ENCODE peak calls at places on chromosomes 16 and 17, in seven cellular contexts. One of them, this sample, is unnamed.

GRCh38 chr17:51260237-51260959 is at the start of gene UTP18:
- DNase-seq in upper lobe of left lung: peak; percentile 96
- DNase-seq in A549: peak; percentile 99
- DNase-seq in GM12878: peak; percentile 89
- DNase-seq in uterus: peak; percentile 97
- DNase-seq in heart left ventricle: peak; percentile 98
- DNase-seq in transverse colon: peak; percentile 98
- DNase-seq in this sample: peak; percentile 95

GRCh38 chr16:17397499-17397891 is 73.3 kb downstream of the XYLT1 start:
- DNase-seq in uterus: peak; percentile 59
- DNase-seq in GM12878: no peak
- DNase-seq in A549: peak; percentile 35
- DNase-seq in upper lobe of left lung: peak; percentile 39
- DNase-seq in transverse colon: peak; percentile 57
- DNase-seq in heart left ventricle: peak; percentile 49
- DNase-seq in this sample: no peak

GRCh38 chr16:75305364-75306101 is 54.1 kb upstream of the BCAR1 start:
- DNase-seq in GM12878: peak; percentile 71
- DNase-seq in transverse colon: peak; percentile 90
- DNase-seq in uterus: peak; percentile 92
- DNase-seq in heart left ventricle: peak; percentile 82
- DNase-seq in A549: peak; percentile 99
- DNase-seq in upper lobe of left lung: peak; percentile 72
- DNase-seq in this sample: peak; percentile 88

GRCh38 chr17:68640601-68641000 is 39.4 kb upstream of the FAM20A start:
- DNase-seq in A549: no peak
- DNase-seq in GM12878: no peak
- DNase-seq in uterus: no peak
- DNase-seq in upper lobe of left lung: no peak
- DNase-seq in transverse colon: no peak
- DNase-seq in heart left ventricle: no peak
- DNase-seq in this sample: no peak

GRCh38 chr17:70072900-70073299 is 2.1 kb upstream of the KCNJ16 start:
- DNase-seq in uterus: no peak
- DNase-seq in heart left ventricle: no peak
- DNase-seq in transverse colon: no peak
- DNase-seq in GM12878: no peak
- DNase-seq in upper lobe of left lung: no peak
- DNase-seq in A549: no peak
- DNase-seq in this sample: no peak

GRCh38 chr16:81492965-81493754 is 48.6 kb downstream of the CMIP start:
- DNase-seq in uterus: no peak
- DNase-seq in A549: no peak
- DNase-seq in GM12878: no peak
- DNase-seq in upper lobe of left lung: no peak
- DNase-seq in transverse colon: no peak
- DNase-seq in heart left ventricle: no peak
- DNase-seq in this sample: no peak

GRCh38 chr16:11629071-11630030 is 38.9 kb upstream of the SNN start:
- DNase-seq in heart left ventricle: peak; percentile 64
- DNase-seq in A549: no peak
- DNase-seq in GM12878: no peak
- DNase-seq in upper lobe of left lung: peak; percentile 69
- DNase-seq in uterus: no peak
- DNase-seq in transverse colon: no peak
- DNase-seq in this sample: no peak

GRCh38 chr16:82629441-82630027 is 2.8 kb downstream of the CDH13 start:
- DNase-seq in heart left ventricle: no peak
- DNase-seq in uterus: peak; percentile 45
- DNase-seq in GM12878: no peak
- DNase-seq in upper lobe of left lung: no peak
- DNase-seq in A549: no peak
- DNase-seq in transverse colon: no peak
- DNase-seq in this sample: no peak

GRCh38 chr17:44464037-44464436 is 39.2 kb downstream of the GPATCH8 start:
- DNase-seq in GM12878: no peak
- DNase-seq in upper lobe of left lung: no peak
- DNase-seq in transverse colon: no peak
- DNase-seq in heart left ventricle: no peak
- DNase-seq in uterus: no peak
- DNase-seq in A549: no peak
- DNase-seq in this sample: no peak

GRCh38 chr17:40981115-40981514 is 3.0 kb downstream of the KRT40 start:
- DNase-seq in upper lobe of left lung: no peak
- DNase-seq in transverse colon: no peak
- DNase-seq in A549: no peak
- DNase-seq in GM12878: no peak
- DNase-seq in heart left ventricle: no peak
- DNase-seq in uterus: no peak
- DNase-seq in this sample: no peak
- H3K4me3 ChIP-seq in upper lobe of left lung: no peak overlapping the region
- H3K4me3 ChIP-seq in transverse colon: no peak overlapping the region
- H3K4me3 ChIP-seq in A549: no peak overlapping the region
- H3K4me3 ChIP-seq in GM12878: no peak overlapping the region
- H3K4me3 ChIP-seq in heart left ventricle: no peak overlapping the region
- H3K4me3 ChIP-seq in uterus: no peak overlapping the region
- H3K4me3 ChIP-seq in this sample: no peak overlapping the region

GRCh38 chr17:28747046-28747691 is 3.4 kb downstream of the TRAF4 start:
- DNase-seq in uterus: no peak
- DNase-seq in GM12878: no peak
- DNase-seq in A549: no peak
- DNase-seq in upper lobe of left lung: peak; percentile 91
- DNase-seq in transverse colon: peak; percentile 78
- DNase-seq in heart left ventricle: no peak
- DNase-seq in this sample: peak; percentile 95

GRCh38 chr17:28749516-28750177 is 5.8 kb downstream of the TRAF4 start:
- DNase-seq in upper lobe of left lung: no peak
- DNase-seq in uterus: no peak
- DNase-seq in transverse colon: no peak
- DNase-seq in A549: no peak
- DNase-seq in heart left ventricle: no peak
- DNase-seq in GM12878: no peak
- DNase-seq in this sample: no peak

GRCh38 chr17:28750178-28751047 is 6.6 kb downstream of the TRAF4 start:
- DNase-seq in heart left ventricle: peak; percentile 90
- DNase-seq in GM12878: peak; percentile 69
- DNase-seq in transverse colon: peak; percentile 97
- DNase-seq in uterus: peak; percentile 95
- DNase-seq in A549: peak; percentile 96
- DNase-seq in upper lobe of left lung: peak; percentile 97
- DNase-seq in this sample: peak; percentile 92

GRCh38 chr17:28747801-28748750 is 4.3 kb downstream of the TRAF4 start:
- DNase-seq in heart left ventricle: no peak
- DNase-seq in upper lobe of left lung: no peak
- DNase-seq in A549: no peak
- DNase-seq in transverse colon: no peak
- DNase-seq in GM12878: no peak
- DNase-seq in uterus: no peak
- DNase-seq in this sample: no peak

GRCh38 chr17:28748852-28749515 is 5.2 kb downstream of the TRAF4 start:
- DNase-seq in transverse colon: no peak
- DNase-seq in A549: peak; percentile 41
- DNase-seq in heart left ventricle: no peak
- DNase-seq in upper lobe of left lung: no peak
- DNase-seq in GM12878: no peak
- DNase-seq in uterus: no peak
- DNase-seq in this sample: no peak
- TF ChIP-seq POLR2A in transverse colon: no peak
- TF ChIP-seq POLR2A in A549: no peak
- TF ChIP-seq POLR2A in heart left ventricle: no peak
- TF ChIP-seq POLR2A in upper lobe of left lung: no peak
- TF ChIP-seq POLR2A in GM12878: no peak
- TF ChIP-seq POLR2A in uterus: no peak
- TF ChIP-seq POLR2A in this sample: no peak

GRCh38 chr17:55728361-55728760 is 5.7 kb upstream of the TMEM100 start:
- DNase-seq in uterus: no peak
- DNase-seq in upper lobe of left lung: no peak
- DNase-seq in transverse colon: no peak
- DNase-seq in GM12878: no peak
- DNase-seq in heart left ventricle: no peak
- DNase-seq in A549: no peak
- DNase-seq in this sample: no peak
- H3K4me3 ChIP-seq in uterus: no peak overlapping the region
- H3K4me3 ChIP-seq in upper lobe of left lung: no peak overlapping the region
- H3K4me3 ChIP-seq in transverse colon: no peak overlapping the region
- H3K4me3 ChIP-seq in GM12878: no peak overlapping the region
- H3K4me3 ChIP-seq in heart left ventricle: no peak overlapping the region
- H3K4me3 ChIP-seq in A549: no peak overlapping the region
- H3K4me3 ChIP-seq in this sample: no peak overlapping the region

GRCh38 chr17:38350035-38350434 is 1.6 kb upstream of the SOCS7 start:
- DNase-seq in transverse colon: no peak
- DNase-seq in heart left ventricle: no peak
- DNase-seq in A549: no peak
- DNase-seq in GM12878: no peak
- DNase-seq in upper lobe of left lung: no peak
- DNase-seq in uterus: no peak
- DNase-seq in this sample: no peak

GRCh38 chr17:38353668-38354067 is 2.0 kb downstream of the SOCS7 start:
- DNase-seq in uterus: no peak
- DNase-seq in heart left ventricle: no peak
- DNase-seq in upper lobe of left lung: no peak
- DNase-seq in A549: no peak
- DNase-seq in transverse colon: no peak
- DNase-seq in GM12878: no peak
- DNase-seq in this sample: no peak

GRCh38 chr17:38353084-38353604 is 1.5 kb downstream of the SOCS7 start:
- DNase-seq in heart left ventricle: no peak
- DNase-seq in transverse colon: no peak
- DNase-seq in A549: no peak
- DNase-seq in upper lobe of left lung: no peak
- DNase-seq in GM12878: no peak
- DNase-seq in uterus: no peak
- DNase-seq in this sample: no peak

GRCh38 chr17:38352245-38353083 is 820 bp downstream of the SOCS7 start:
- DNase-seq in A549: no peak
- DNase-seq in heart left ventricle: peak; percentile 39
- DNase-seq in upper lobe of left lung: peak; percentile 31
- DNase-seq in transverse colon: peak; percentile 31
- DNase-seq in uterus: peak; percentile 33
- DNase-seq in GM12878: no peak
- DNase-seq in this sample: no peak

DNA sequence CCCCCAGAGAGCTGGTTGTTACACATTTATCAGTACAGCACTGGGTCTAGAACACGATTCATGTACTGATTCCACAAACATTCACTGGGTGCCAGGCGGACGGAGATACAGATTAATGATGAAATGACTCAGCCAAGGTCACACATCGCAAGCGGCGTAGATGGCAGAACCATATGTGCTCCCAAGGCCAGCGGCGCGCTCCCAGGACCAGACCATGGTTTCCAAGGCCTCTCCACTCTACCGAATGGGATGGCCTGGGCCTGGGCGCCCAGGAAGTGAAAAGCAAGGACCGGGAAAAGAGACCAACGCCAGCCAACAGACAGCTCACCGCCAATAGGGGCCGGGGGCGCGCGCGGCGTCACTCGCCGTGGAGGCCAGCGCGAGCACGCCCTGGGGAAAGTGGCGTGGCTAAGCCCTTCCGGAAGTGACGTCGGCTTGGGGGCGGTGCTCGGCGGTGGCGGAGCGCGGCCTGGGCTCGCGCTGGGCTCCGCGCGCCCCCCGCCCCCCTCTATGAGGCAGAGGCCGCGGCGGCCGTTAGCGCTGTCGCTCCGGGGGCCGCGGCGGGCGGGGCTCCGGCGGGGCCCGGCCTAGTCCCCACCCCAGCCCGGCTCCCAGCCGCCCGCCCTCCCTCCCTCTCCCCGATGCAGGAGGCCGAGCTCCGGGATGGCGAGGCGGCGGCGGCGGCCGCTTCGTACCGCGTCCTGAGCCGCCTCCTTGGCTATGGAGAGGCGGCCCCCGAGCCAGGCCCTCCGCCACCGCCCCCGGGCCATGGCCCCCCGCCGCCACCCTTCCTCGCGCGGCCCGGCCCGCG is at the start of gene SOCS7:
- DNase-seq in A549: peak; percentile 97
- DNase-seq in upper lobe of left lung: peak; percentile 93
- DNase-seq in heart left ventricle: peak; percentile 95
- DNase-seq in transverse colon: peak; percentile 95
- DNase-seq in GM12878: peak; percentile 58
- DNase-seq in uterus: peak; percentile 92
- DNase-seq in this sample: peak; percentile 87
- TF ChIP-seq POLR2A in A549: peak; percentile 96
- TF ChIP-seq POLR2A in upper lobe of left lung: no peak
- TF ChIP-seq POLR2A in heart left ventricle: peak; percentile 68
- TF ChIP-seq POLR2A in transverse colon: peak; percentile 76
- TF ChIP-seq POLR2A in GM12878: peak; percentile 94
- TF ChIP-seq POLR2A in uterus: peak; percentile 84
- TF ChIP-seq POLR2A in this sample: peak; percentile 21

GRCh38 chr16:86620184-86620583 is 41.8 kb downstream of the FOXL1 start:
- DNase-seq in upper lobe of left lung: no peak
- DNase-seq in uterus: no peak
- DNase-seq in transverse colon: no peak
- DNase-seq in heart left ventricle: no peak
- DNase-seq in GM12878: no peak
- DNase-seq in A549: no peak
- DNase-seq in this sample: no peak

GRCh38 chr16:86616906-86617305 is 38.6 kb downstream of the FOXL1 start:
- DNase-seq in GM12878: no peak
- DNase-seq in A549: no peak
- DNase-seq in transverse colon: no peak
- DNase-seq in uterus: no peak
- DNase-seq in heart left ventricle: no peak
- DNase-seq in upper lobe of left lung: no peak
- DNase-seq in this sample: no peak

GRCh38 chr16:86621966-86622365 is 43.6 kb downstream of the FOXL1 start:
- DNase-seq in transverse colon: no peak
- DNase-seq in A549: no peak
- DNase-seq in upper lobe of left lung: no peak
- DNase-seq in heart left ventricle: no peak
- DNase-seq in uterus: no peak
- DNase-seq in GM12878: no peak
- DNase-seq in this sample: no peak

GRCh38 chr16:86618431-86619262 is 40.3 kb downstream of the FOXL1 start:
- DNase-seq in transverse colon: no peak
- DNase-seq in GM12878: no peak
- DNase-seq in heart left ventricle: no peak
- DNase-seq in uterus: no peak
- DNase-seq in A549: peak; percentile 16
- DNase-seq in upper lobe of left lung: no peak
- DNase-seq in this sample: no peak

DNA sequence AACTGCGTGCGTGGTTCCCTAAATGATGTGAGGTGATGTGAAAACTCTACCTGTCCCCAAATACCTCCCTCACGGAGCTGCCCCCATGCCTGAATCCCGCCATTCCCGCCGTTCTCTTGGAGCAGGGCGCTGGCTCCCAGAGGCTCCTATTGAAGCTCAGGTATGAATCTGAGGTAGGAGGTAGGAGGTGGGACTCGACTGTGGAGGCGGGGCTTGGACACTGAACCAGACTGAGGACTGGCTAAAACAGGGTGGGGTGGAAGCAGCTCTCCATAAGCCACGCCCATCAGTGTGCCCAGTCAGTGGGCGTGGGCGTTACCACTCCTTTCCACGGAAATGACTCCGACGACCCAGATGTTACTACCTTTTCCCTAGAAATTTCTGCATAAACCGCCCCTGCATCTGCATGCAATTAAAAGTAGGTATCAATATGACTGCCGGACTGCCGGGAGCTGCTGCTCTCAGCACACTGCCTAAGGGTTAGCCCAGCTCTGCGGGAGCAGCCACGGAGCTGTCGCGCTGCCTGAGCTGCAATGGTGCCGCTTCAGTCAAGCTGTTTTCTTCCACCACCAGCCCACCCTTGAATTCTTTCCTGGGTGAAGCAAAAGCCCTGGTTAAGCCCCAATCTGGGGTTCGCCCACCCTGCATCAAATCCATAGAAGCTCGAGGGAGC is 41.0 kb downstream of the FOXL1 start:
- DNase-seq in transverse colon: no peak
- DNase-seq in upper lobe of left lung: no peak
- DNase-seq in A549: peak; percentile 38
- DNase-seq in GM12878: no peak
- DNase-seq in uterus: no peak
- DNase-seq in heart left ventricle: peak; percentile 43
- DNase-seq in this sample: no peak
- H3K4me3 ChIP-seq in transverse colon: no peak overlapping the region
- H3K4me3 ChIP-seq in upper lobe of left lung: no peak overlapping the region
- H3K4me3 ChIP-seq in A549: peak overlapping the region; percentile 51
- H3K4me3 ChIP-seq in GM12878: no peak overlapping the region
- H3K4me3 ChIP-seq in uterus: no peak overlapping the region
- H3K4me3 ChIP-seq in heart left ventricle: no peak overlapping the region
- H3K4me3 ChIP-seq in this sample: peak overlapping the region; percentile 22